ENCODE peak calls at places on chromosomes 11 and 22, in six cellular contexts. F is CD4-positive, alpha-beta T cell; E is left ventricle myocardium inferior; X is endodermal cell; W is cardiac muscle cell; T is heart right ventricle. D is an unnamed sample.

GRCh38 chr11:65316979-65317786 is 2.5 kb downstream of the CDC42EP2 start:
- DNase-seq in F (no peak), E (peak; percentile 85), X (peak; percentile 79), W (no peak), T (peak; percentile 76), D (no peak)

GRCh38 chr11:108580043-108580442 is 13.5 kb downstream of the EXPH5 start:
- DNase-seq in F (no peak), E (no peak), X (no peak), W (no peak), T (no peak), D (no peak)

GRCh38 chr11:71564430-71564829 is 933 bp upstream of the KRTAP5-10 start:
- DNase-seq in F (no peak), E (no peak), X (no peak), W (no peak), T (no peak), D (no peak)

GRCh38 chr11:68138256-68138655 is 17.1 kb upstream of the CHKA start:
- DNase-seq in F (no peak), E (no peak), X (no peak), W (no peak), T (no peak), D (no peak)

GRCh38 chr11:120398184-120398583 is 62.0 kb downstream of the ARHGEF12 start:
- DNase-seq in F (no peak), E (no peak), X (no peak), W (no peak), T (no peak), D (no peak)

GRCh38 chr11:7892751-7893356 is 38.2 kb downstream of the OR10A6 start:
- DNase-seq in F (no peak), E (no peak), X (no peak), W (peak; percentile 66), T (no peak), D (peak; percentile 47)

GRCh38 chr22:37204045-37204655 is 8.1 kb downstream of the SSTR3 start:
- DNase-seq in F (no peak), E (no peak), X (no peak), W (no peak), T (no peak), D (no peak)

GRCh38 chr11:33063326-33063775 is 24.0 kb downstream of the TCP11L1 start:
- DNase-seq in F (no peak), E (no peak), X (no peak), W (no peak), T (no peak), D (no peak)

GRCh38 chr11:113926273-113927183 is 21.9 kb downstream of the HTR3B start:
- DNase-seq in F (no peak), E (no peak), X (no peak), W (no peak), T (no peak), D (no peak)

GRCh38 chr22:47918276-47918928 is 1156.0 kb downstream of the TBC1D22A start:
- DNase-seq in F (peak; percentile 7), E (no peak), X (no peak), W (no peak), T (no peak), D (no peak)

GRCh38 chr22:47918936-47919505 is 1156.6 kb downstream of the TBC1D22A start:
- DNase-seq in F (no peak), E (no peak), X (no peak), W (no peak), T (no peak), D (no peak)

GRCh38 chr22:47920380-47920959 is 1158.0 kb downstream of the TBC1D22A start:
- DNase-seq in F (no peak), E (no peak), X (no peak), W (no peak), T (no peak), D (no peak)

GRCh38 chr22:47919893-47920292 is 1157.4 kb downstream of the TBC1D22A start:
- DNase-seq in F (no peak), E (no peak), X (no peak), W (no peak), T (no peak), D (no peak)

GRCh38 chr22:47914481-47915097 is 1152.1 kb downstream of the TBC1D22A start:
- DNase-seq in F (no peak), E (no peak), X (no peak), W (no peak), T (no peak), D (no peak)
- H3K9me3 ChIP-seq in F (peaks cover 4% of the 10 kb centered on the region), E (peaks cover 24% of the 10 kb centered on the region), X (peaks cover 41% of the 10 kb centered on the region), W (no peaks in the 10 kb centered on the region), T (peaks cover 7% of the 10 kb centered on the region), D (peaks cover 2% of the 10 kb centered on the region)

GRCh38 chr11:13033760-13034533 is 24.8 kb downstream of the RASSF10 start:
- DNase-seq in F (no peak), E (no peak), X (no peak), W (no peak), T (no peak), D (no peak)
- H3K27ac ChIP-seq in F (no peak overlapping the region), E (peak overlapping the region; percentile 24), X (no peak overlapping the region), W (no peak overlapping the region), T (no peak overlapping the region), D (no peak overlapping the region)

GRCh38 chr11:70489276-70489675 is 90.9 kb downstream of the CTTN start:
- DNase-seq in F (no peak), E (peak; percentile 10), X (no peak), W (no peak), T (no peak), D (no peak)
- H3K9me3 ChIP-seq in F (peaks cover 6% of the 10 kb centered on the region), E (peaks cover 21% of the 10 kb centered on the region), X (peaks cover 11% of the 10 kb centered on the region), W (no peaks in the 10 kb centered on the region), T (no peaks in the 10 kb centered on the region), D (no peaks in the 10 kb centered on the region)

GRCh38 chr22:23285734-23286133 is 105.4 kb downstream of the BCR start:
- DNase-seq in F (no peak), E (no peak), X (no peak), W (no peak), T (no peak), D (no peak)
- H3K27ac ChIP-seq in F (no peak overlapping the region), E (no peak overlapping the region), X (no peak overlapping the region), W (no peak overlapping the region), T (no peak overlapping the region), D (no peak overlapping the region)

DNA sequence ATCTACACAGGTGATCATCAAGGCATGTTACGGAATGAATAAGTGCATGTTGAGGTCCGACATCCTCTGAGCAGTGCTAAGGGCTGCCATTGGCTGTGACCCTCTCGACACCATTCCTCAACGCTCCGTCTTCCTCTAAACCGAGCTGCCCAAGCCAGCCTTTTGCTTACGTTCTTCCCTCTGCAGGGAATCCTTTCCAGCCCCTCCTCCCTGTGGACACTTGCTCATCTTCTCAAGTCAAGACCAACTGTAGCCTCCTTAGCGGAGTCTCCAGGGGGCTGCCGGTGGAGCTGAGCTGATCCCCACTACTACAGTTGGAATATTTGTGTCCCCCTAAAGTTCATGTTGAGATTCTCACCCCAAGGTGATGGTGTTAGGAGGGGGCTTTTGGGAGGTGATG is 781.0 kb downstream of the TBC1D22A start:
- DNase-seq in F (no peak), E (no peak), X (no peak), W (no peak), T (no peak), D (no peak)
- H3K9me3 ChIP-seq in F (no peaks in the 10 kb centered on the region), E (peaks cover 7% of the 10 kb centered on the region), X (peaks cover 34% of the 10 kb centered on the region), W (no peaks in the 10 kb centered on the region), T (no peaks in the 10 kb centered on the region), D (no peaks in the 10 kb centered on the region)

GRCh38 chr22:38727123-38727522 is 21.4 kb downstream of the GTPBP1 start:
- DNase-seq in F (no peak), E (no peak), X (no peak), W (no peak), T (no peak), D (no peak)

GRCh38 chr22:38725900-38726655 is 20.3 kb downstream of the GTPBP1 start:
- DNase-seq in F (no peak), E (no peak), X (no peak), W (no peak), T (no peak), D (no peak)

GRCh38 chr22:38724176-38724575 is 18.4 kb downstream of the GTPBP1 start:
- DNase-seq in F (no peak), E (no peak), X (no peak), W (no peak), T (no peak), D (no peak)

GRCh38 chr22:38727530-38728451 is 22.0 kb downstream of the GTPBP1 start:
- DNase-seq in F (no peak), E (no peak), X (no peak), W (no peak), T (no peak), D (no peak)

DNA sequence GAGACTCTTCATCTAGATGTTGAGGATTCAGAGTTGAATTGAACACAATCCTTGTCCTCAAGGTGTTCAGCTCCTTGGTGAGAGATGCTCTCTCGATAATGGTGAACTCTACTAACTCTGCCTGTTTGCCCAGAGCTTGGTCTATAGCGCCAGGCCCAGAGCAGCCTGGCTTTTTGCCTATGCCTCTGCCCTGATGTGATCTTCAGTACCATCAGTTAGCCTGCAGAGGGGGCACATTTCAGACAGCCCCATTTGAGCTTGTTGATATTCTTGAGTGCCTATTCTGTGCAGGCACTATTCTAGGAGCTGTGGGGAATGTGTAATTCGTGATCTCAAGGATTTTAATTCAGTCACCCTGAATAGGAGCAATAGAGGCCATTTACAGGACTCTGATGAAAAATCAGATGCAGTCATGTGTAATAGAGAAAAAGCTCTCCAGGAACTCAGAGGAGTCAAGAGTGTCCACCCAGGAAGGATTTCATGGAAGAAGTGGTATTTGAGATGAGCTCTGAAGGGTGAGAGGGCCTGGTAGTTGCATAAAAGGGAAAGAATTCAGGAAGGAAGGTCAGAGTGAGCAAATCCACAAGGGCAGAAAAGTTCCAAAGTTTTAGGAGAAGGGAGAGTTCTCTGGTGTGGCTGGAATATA is 19.3 kb downstream of the GTPBP1 start:
- DNase-seq in F (no peak), E (no peak), X (peak; percentile 74), W (peak; percentile 56), T (no peak), D (peak; percentile 57)
- H3K27ac ChIP-seq in F (no peak overlapping the region), E (no peak overlapping the region), X (no peak overlapping the region), W (no peak overlapping the region), T (no peak overlapping the region), D (no peak overlapping the region)

GRCh38 chr22:49394116-49394785 is 433.4 kb downstream of the BRD1 start:
- DNase-seq in F (no peak), E (no peak), X (peak; percentile 47), W (no peak), T (no peak), D (no peak)

GRCh38 chr22:49395617-49396016 is 432.1 kb downstream of the BRD1 start:
- DNase-seq in F (no peak), E (no peak), X (peak; percentile 14), W (no peak), T (no peak), D (no peak)

GRCh38 chr22:49398646-49399045 is 429.0 kb downstream of the BRD1 start:
- DNase-seq in F (no peak), E (no peak), X (peak; percentile 47), W (no peak), T (no peak), D (no peak)

GRCh38 chr22:49398115-49398514 is 429.6 kb downstream of the BRD1 start:
- DNase-seq in F (no peak), E (no peak), X (peak; percentile 41), W (no peak), T (no peak), D (no peak)

DNA sequence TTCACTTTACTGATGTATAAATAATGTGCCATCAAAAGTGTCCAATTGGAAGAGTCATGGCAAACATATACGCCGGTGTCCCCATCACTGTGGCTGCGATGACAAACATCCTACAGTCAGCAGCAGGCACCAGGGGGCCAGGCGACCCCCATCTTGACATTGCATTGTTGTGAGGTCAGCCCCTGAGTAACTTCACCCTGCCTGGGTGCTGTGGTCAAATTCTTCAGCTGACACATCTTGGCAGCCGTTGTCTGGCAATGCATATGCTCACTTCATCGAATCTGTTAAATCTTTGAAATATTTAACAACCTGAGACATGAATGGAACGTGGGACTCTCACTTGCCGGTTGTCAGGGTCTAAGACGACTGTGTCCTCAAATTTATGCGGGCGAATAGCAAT is 430.9 kb downstream of the BRD1 start:
- DNase-seq in F (no peak), E (no peak), X (peak; percentile 26), W (no peak), T (no peak), D (no peak)
- H3K9me3 ChIP-seq in F (no peaks in the 10 kb centered on the region), E (peaks cover 9% of the 10 kb centered on the region), X (no peaks in the 10 kb centered on the region), W (no peaks in the 10 kb centered on the region), T (no peaks in the 10 kb centered on the region), D (no peaks in the 10 kb centered on the region)

D was measured in CD4-positive, CD25-positive, alpha-beta regulatory T cell.